ENCODE peak calls at places on chromosomes 3 and 15, in ten cellular contexts. V, F, Z, C, X, A, O, Q, H and U are unnamed samples.

GRCh38 chr15:84402856-84403608 is 167.5 kb downstream of the GOLGA6L4 start:
- DNase-seq in O (peak; percentile 41), C (no peak), V (no peak), F (no peak), Z (no peak), H (no peak), A (no peak), X (no peak), Q (no peak), U (no peak)

GRCh38 chr3:50573566-50574279 is 4.4 kb downstream of the HEMK1 start:
- DNase-seq in O (no peak), F (no peak), C (no peak), H (no peak), A (no peak), Z (peak; percentile 18), Q (no peak), V (no peak), X (no peak), U (no peak)

GRCh38 chr15:66145242-66146182 is 108.0 kb downstream of the MEGF11 start:
- DNase-seq in H (no peak), V (no peak), A (no peak), C (no peak), X (no peak), Z (no peak), O (no peak), F (no peak), Q (no peak), U (no peak)

GRCh38 chr3:94305835-94306685 is 243.2 kb downstream of the NSUN3 start:
- DNase-seq in C (no peak), A (no peak), O (no peak), F (no peak), X (no peak), Z (no peak), H (no peak), V (no peak), Q (no peak), U (no peak)

GRCh38 chr15:65033659-65034269 is 4.3 kb upstream of the MTFMT start:
- DNase-seq in F (no peak), A (no peak), X (no peak), H (no peak), C (no peak), V (no peak), Q (peak; percentile 66), O (no peak), Z (peak; percentile 49), U (no peak)

GRCh38 chr3:66722675-66723074 is 221.9 kb upstream of the LRIG1 start:
- DNase-seq in C (peak; percentile 65), A (no peak), H (no peak), V (peak; percentile 42), O (no peak), F (peak; percentile 13), Z (no peak), Q (peak; percentile 95), X (no peak), U (peak; percentile 30)

GRCh38 chr15:92048739-92049138 is 195.2 kb downstream of the SLCO3A1 start:
- DNase-seq in H (no peak), Q (no peak), O (no peak), F (no peak), X (no peak), V (no peak), C (no peak), Z (no peak), A (no peak), U (no peak)

GRCh38 chr3:176521531-176522175 is 675.6 kb downstream of the TBL1XR1 start:
- DNase-seq in A (no peak), H (no peak), Q (peak; percentile 48), C (no peak), X (no peak), V (no peak), F (no peak), Z (no peak), O (no peak), U (no peak)

GRCh38 chr3:104549099-104549714 is 817.5 kb upstream of the ALCAM start:
- DNase-seq in A (no peak), X (no peak), C (no peak), Q (no peak), F (no peak), O (no peak), V (no peak), H (no peak), Z (no peak), U (no peak)

GRCh38 chr15:62932436-62932835 is 110.1 kb upstream of the TPM1 start:
- DNase-seq in V (no peak), A (no peak), C (no peak), X (no peak), H (no peak), O (no peak), F (no peak), Q (peak; percentile 95), Z (no peak), U (no peak)

DNA sequence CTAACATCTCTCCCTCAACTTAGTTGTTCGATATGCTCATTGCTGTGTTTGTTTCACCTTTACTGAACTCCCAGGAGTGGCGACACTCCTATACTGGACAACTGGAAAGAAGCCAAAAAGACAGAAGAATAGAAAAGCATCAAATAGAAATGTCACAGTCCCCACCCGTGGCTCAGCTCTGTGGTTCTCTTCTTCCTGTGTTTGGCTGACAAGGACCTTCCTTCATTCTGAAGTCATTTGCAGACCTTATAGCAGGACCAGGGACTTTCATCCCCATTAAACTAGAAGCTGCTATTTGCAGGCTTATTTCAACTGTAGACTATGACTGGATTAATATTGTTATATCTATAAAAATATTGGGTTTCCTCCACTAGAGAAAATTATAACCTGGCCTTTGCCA is 125.9 kb downstream of the NECTIN3 start:
- DNase-seq in A (no peak), V (no peak), Z (no peak), H (no peak), O (no peak), Q (no peak), C (no peak), F (no peak), X (no peak), U (no peak)
- TF ChIP-seq POLR2A in A (no peak), V (no peak), Z (no peak), H (no peak), O (no peak), Q (no peak), C (no peak), F (no peak), X (no peak), U (no peak)

GRCh38 chr3:24157106-24157505 is 212.0 kb downstream of the NR1D2 start:
- DNase-seq in H (no peak), X (no peak), V (no peak), C (no peak), Z (no peak), Q (no peak), A (no peak), F (no peak), O (no peak), U (no peak)

GRCh38 chr3:24154003-24154695 is 209.1 kb downstream of the NR1D2 start:
- DNase-seq in O (no peak), X (no peak), A (no peak), H (no peak), Q (no peak), C (no peak), V (no peak), Z (no peak), F (no peak), U (no peak)

GRCh38 chr3:24156466-24156865 is 211.4 kb downstream of the NR1D2 start:
- DNase-seq in V (no peak), H (no peak), F (no peak), O (no peak), C (no peak), Q (peak; percentile 41), Z (peak; percentile 49), A (no peak), X (no peak), U (peak; percentile 27)

GRCh38 chr3:24155291-24155690 is 210.2 kb downstream of the NR1D2 start:
- DNase-seq in Z (no peak), O (no peak), A (no peak), C (no peak), V (no peak), X (no peak), F (no peak), Q (no peak), H (no peak), U (no peak)

DNA sequence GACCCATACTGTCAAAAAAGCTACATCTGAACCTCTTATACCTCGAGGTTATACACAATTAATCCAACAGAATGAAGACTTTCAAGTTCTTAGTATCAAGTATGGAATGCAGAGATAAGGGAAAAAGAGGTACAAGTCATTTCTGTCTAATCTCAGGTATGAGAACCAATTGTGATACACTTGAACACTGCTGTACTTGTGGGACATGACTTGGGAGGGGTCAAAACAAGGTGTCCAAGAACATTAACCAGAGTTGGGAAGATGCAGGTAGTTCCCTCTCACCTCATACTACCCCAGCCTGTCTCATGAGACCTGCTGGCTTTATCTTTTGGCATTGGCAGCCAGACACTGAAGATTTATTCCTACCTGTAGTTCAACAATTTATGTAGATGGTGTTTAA is 209.7 kb downstream of the NR1D2 start:
- DNase-seq in O (no peak), Q (no peak), A (no peak), X (no peak), F (no peak), V (no peak), Z (no peak), H (no peak), C (no peak), U (no peak)
- TF ChIP-seq POLR2A in O (no peak), Q (no peak), A (no peak), X (no peak), F (no peak), V (no peak), Z (no peak), H (no peak), C (no peak), U (no peak)

GRCh38 chr15:81103857-81104256 is 30.2 kb upstream of the CFAP161 start:
- DNase-seq in Z (no peak), C (no peak), F (no peak), H (no peak), V (no peak), X (no peak), Q (no peak), A (no peak), O (no peak), U (no peak)
- TF ChIP-seq POLR2A in Z (no peak), C (no peak), F (no peak), H (no peak), V (no peak), X (no peak), Q (no peak), A (no peak), O (no peak), U (no peak)

GRCh38 chr15:57373251-57373881 is 2.9 kb upstream of the CGNL1 start:
- DNase-seq in C (no peak), V (no peak), F (no peak), Z (no peak), H (no peak), Q (no peak), O (no peak), X (no peak), A (no peak), U (no peak)

GRCh38 chr15:57373882-57374276 is 2.4 kb upstream of the CGNL1 start:
- DNase-seq in H (no peak), V (no peak), O (no peak), F (no peak), C (no peak), X (no peak), Z (no peak), A (no peak), Q (no peak), U (no peak)

GRCh38 chr15:57377478-57377847 is 1.2 kb downstream of the CGNL1 start:
- DNase-seq in C (no peak), H (no peak), Q (no peak), Z (no peak), X (no peak), O (no peak), F (no peak), V (no peak), A (no peak), U (no peak)

GRCh38 chr15:57376695-57377477 is 581 bp downstream of the CGNL1 start:
- DNase-seq in V (peak; percentile 55), C (peak; percentile 59), Q (peak; percentile 4), A (no peak), F (peak; percentile 58), X (no peak), H (no peak), O (no peak), Z (no peak), U (no peak)

GRCh38 chr15:57375827-57376694 is at the start of gene CGNL1:
- DNase-seq in O (peak; percentile 92), Z (no peak), C (peak; percentile 40), H (no peak), X (no peak), V (peak; percentile 57), Q (no peak), F (peak; percentile 64), A (no peak), U (peak; percentile 33)
- TF ChIP-seq POLR2A in O (no peak), Z (no peak), C (no peak), H (no peak), X (no peak), V (no peak), Q (no peak), F (peak; percentile 76), A (no peak), U (peak; percentile 30)